ENCODE peak calls at places on chromosomes 12 and 14, in four cellular contexts. R is T-helper 2 cell, Q is Calu3, G is GM23338. E is an unnamed sample.

GRCh38 chr12:25960926-25961325 is 2.4 kb downstream of the RASSF8 start:
- DNase-seq in R (no peak), G (no peak), Q (no peak), E (no peak)

GRCh38 chr12:73220951-73221350 is 948.8 kb downstream of the TRHDE start:
- DNase-seq in Q (no peak), R (no peak), G (no peak), E (no peak)

GRCh38 chr14:104700224-104700623 is 10.8 kb downstream of the INF2 start:
- DNase-seq in Q (no peak), R (no peak), G (no peak), E (no peak)

GRCh38 chr12:71870409-71870808 is 30.9 kb downstream of the TBC1D15 start:
- DNase-seq in G (no peak), Q (no peak), R (no peak), E (no peak)

GRCh38 chr14:31886161-31886835 is 190.8 kb upstream of the ARHGAP5 start:
- DNase-seq in Q (no peak), R (no peak), G (no peak), E (no peak)

GRCh38 chr14:68421116-68421515 is 371.8 kb downstream of the ZFP36L1 start:
- DNase-seq in Q (no peak), G (no peak), R (no peak), E (no peak)

GRCh38 chr12:79934309-79935020 is 432 bp downstream of the PPP1R12A start:
- DNase-seq in Q (peak; percentile 44), R (no peak), G (peak; percentile 74), E (no peak)

GRCh38 chr14:34843011-34843554 is 32.1 kb downstream of the BAZ1A start:
- DNase-seq in R (no peak), G (no peak), Q (no peak), E (peak; percentile 44)

GRCh38 chr12:6832125-6832524 is 3.9 kb downstream of the P3H3 start:
- DNase-seq in G (no peak), R (no peak), Q (no peak), E (no peak)

GRCh38 chr12:117105902-117106301 is 6.7 kb upstream of the TESC start:
- DNase-seq in G (no peak), Q (peak; percentile 68), R (no peak), E (no peak)

GRCh38 chr12:103444983-103445382 is 50.8 kb downstream of the C12orf42 start:
- DNase-seq in R (no peak), G (peak; percentile 6), Q (no peak), E (no peak)